ENCODE peak calls at places on chromosomes 16 and 17, in four cellular contexts. One of them, this sample, is unnamed.

GRCh38 chr17:38536661-38537060 is 69.1 kb downstream of the SRCIN1 start:
- DNase-seq in HCT116: no peak
- DNase-seq in PC-3: no peak
- DNase-seq in mammary epithelial cell: no peak
- DNase-seq in this sample: no peak

GRCh38 chr16:67384778-67385510 is 8.4 kb downstream of the TPPP3 start:
- DNase-seq in HCT116: no peak
- DNase-seq in PC-3: peak; percentile 10
- DNase-seq in mammary epithelial cell: no peak
- DNase-seq in this sample: peak; percentile 45

GRCh38 chr17:28046034-28046825 is 3.8 kb downstream of the NLK start:
- DNase-seq in HCT116: no peak
- DNase-seq in PC-3: no peak
- DNase-seq in mammary epithelial cell: no peak
- DNase-seq in this sample: no peak

GRCh38 chr16:10688291-10688690 is 6.4 kb downstream of the TEKT5 start:
- DNase-seq in HCT116: no peak
- DNase-seq in PC-3: peak; percentile 33
- DNase-seq in mammary epithelial cell: no peak
- DNase-seq in this sample: no peak

GRCh38 chr16:12323007-12323699 is 346.6 kb downstream of the SNX29 start:
- DNase-seq in HCT116: no peak
- DNase-seq in PC-3: no peak
- DNase-seq in mammary epithelial cell: no peak
- DNase-seq in this sample: peak; percentile 4

GRCh38 chr17:42679001-42679491 is 2.3 kb upstream of the PLEKHH3 start:
- DNase-seq in HCT116: no peak
- DNase-seq in PC-3: peak; percentile 65
- DNase-seq in mammary epithelial cell: peak; percentile 48
- DNase-seq in this sample: peak; percentile 70

GRCh38 chr17:348692-349425 is 3.7 kb downstream of the RPH3AL start:
- DNase-seq in HCT116: no peak
- DNase-seq in PC-3: no peak
- DNase-seq in mammary epithelial cell: peak; percentile 71
- DNase-seq in this sample: no peak

GRCh38 chr17:62724398-62725146 is 83.5 kb downstream of the MARCHF10 start:
- DNase-seq in HCT116: no peak
- DNase-seq in PC-3: peak; percentile 23
- DNase-seq in mammary epithelial cell: peak; percentile 90
- DNase-seq in this sample: peak; percentile 40

GRCh38 chr16:55439101-55439690 is 39.8 kb upstream of the MMP2 start:
- DNase-seq in HCT116: no peak
- DNase-seq in PC-3: no peak
- DNase-seq in mammary epithelial cell: peak; percentile 65
- DNase-seq in this sample: peak; percentile 53

GRCh38 chr16:55773859-55774549 is 58.9 kb downstream of the CES1 start:
- DNase-seq in HCT116: no peak
- DNase-seq in PC-3: no peak
- DNase-seq in mammary epithelial cell: peak; percentile 63
- DNase-seq in this sample: peak; percentile 55

GRCh38 chr17:12592941-12593340 is 72.7 kb upstream of the MYOCD start:
- DNase-seq in HCT116: no peak
- DNase-seq in PC-3: no peak
- DNase-seq in mammary epithelial cell: no peak
- DNase-seq in this sample: no peak

GRCh38 chr17:72151565-72152391 is 31.0 kb downstream of the SOX9 start:
- DNase-seq in HCT116: peak; percentile 97
- DNase-seq in PC-3: peak; percentile 97
- DNase-seq in mammary epithelial cell: peak; percentile 40
- DNase-seq in this sample: peak; percentile 84

GRCh38 chr16:82625066-82625968 is 1.5 kb upstream of the CDH13 start:
- DNase-seq in HCT116: no peak
- DNase-seq in PC-3: no peak
- DNase-seq in mammary epithelial cell: no peak
- DNase-seq in this sample: no peak

GRCh38 chr17:78687125-78687524 is 94.9 kb downstream of the CYTH1 start:
- DNase-seq in HCT116: no peak
- DNase-seq in PC-3: no peak
- DNase-seq in mammary epithelial cell: no peak
- DNase-seq in this sample: no peak

GRCh38 chr17:21677911-21678310 is 14.4 kb upstream of the KCNJ18 start:
- DNase-seq in HCT116: no peak
- DNase-seq in PC-3: no peak
- DNase-seq in mammary epithelial cell: no peak
- DNase-seq in this sample: no peak

GRCh38 chr17:35766903-35767510 is 6.3 kb downstream of the C17orf50 start:
- DNase-seq in HCT116: no peak
- DNase-seq in PC-3: peak; percentile 61
- DNase-seq in mammary epithelial cell: peak; percentile 34
- DNase-seq in this sample: peak; percentile 75

GRCh38 chr17:72123496-72123963 is 2.7 kb downstream of the SOX9 start:
- DNase-seq in HCT116: no peak
- DNase-seq in PC-3: no peak
- DNase-seq in mammary epithelial cell: peak; percentile 38
- DNase-seq in this sample: no peak

GRCh38 chr17:50661795-50662391 is 27.2 kb downstream of the ABCC3 start:
- DNase-seq in HCT116: peak; percentile 92
- DNase-seq in PC-3: peak; percentile 100
- DNase-seq in mammary epithelial cell: peak; percentile 93
- DNase-seq in this sample: peak; percentile 92

GRCh38 chr16:83720213-83720612 is 87.6 kb upstream of the HSBP1 start:
- DNase-seq in HCT116: no peak
- DNase-seq in PC-3: no peak
- DNase-seq in mammary epithelial cell: no peak
- DNase-seq in this sample: no peak

GRCh38 chr17:72613411-72614292 is 478.8 kb downstream of the SLC39A11 start:
- DNase-seq in HCT116: no peak
- DNase-seq in PC-3: peak; percentile 74
- DNase-seq in mammary epithelial cell: peak; percentile 90
- DNase-seq in this sample: peak; percentile 83

GRCh38 chr16:56340864-56341365 is 84.4 kb downstream of the AMFR start:
- DNase-seq in HCT116: no peak
- DNase-seq in PC-3: no peak
- DNase-seq in mammary epithelial cell: no peak
- DNase-seq in this sample: no peak

GRCh38 chr17:27475070-27475673 is 18.9 kb downstream of the KSR1 start:
- DNase-seq in HCT116: no peak
- DNase-seq in PC-3: no peak
- DNase-seq in mammary epithelial cell: peak; percentile 57
- DNase-seq in this sample: no peak

GRCh38 chr17:81081217-81081616 is 46.3 kb downstream of the BAIAP2 start:
- DNase-seq in HCT116: no peak
- DNase-seq in PC-3: no peak
- DNase-seq in mammary epithelial cell: no peak
- DNase-seq in this sample: no peak

GRCh38 chr16:14358697-14359305 is 271.3 kb downstream of the PARN start:
- DNase-seq in HCT116: no peak
- DNase-seq in PC-3: no peak
- DNase-seq in mammary epithelial cell: peak; percentile 97
- DNase-seq in this sample: no peak

GRCh38 chr17:60141111-60142018 is 8.4 kb upstream of the CA4 start:
- DNase-seq in HCT116: no peak
- DNase-seq in PC-3: no peak
- DNase-seq in mammary epithelial cell: no peak
- DNase-seq in this sample: peak; percentile 30
- TF ChIP-seq EZH2 in HCT116: no peak
- TF ChIP-seq EZH2 in PC-3: no peak
- TF ChIP-seq EZH2 in mammary epithelial cell: peak; percentile 72
- TF ChIP-seq EZH2 in this sample: no peak

DNA sequence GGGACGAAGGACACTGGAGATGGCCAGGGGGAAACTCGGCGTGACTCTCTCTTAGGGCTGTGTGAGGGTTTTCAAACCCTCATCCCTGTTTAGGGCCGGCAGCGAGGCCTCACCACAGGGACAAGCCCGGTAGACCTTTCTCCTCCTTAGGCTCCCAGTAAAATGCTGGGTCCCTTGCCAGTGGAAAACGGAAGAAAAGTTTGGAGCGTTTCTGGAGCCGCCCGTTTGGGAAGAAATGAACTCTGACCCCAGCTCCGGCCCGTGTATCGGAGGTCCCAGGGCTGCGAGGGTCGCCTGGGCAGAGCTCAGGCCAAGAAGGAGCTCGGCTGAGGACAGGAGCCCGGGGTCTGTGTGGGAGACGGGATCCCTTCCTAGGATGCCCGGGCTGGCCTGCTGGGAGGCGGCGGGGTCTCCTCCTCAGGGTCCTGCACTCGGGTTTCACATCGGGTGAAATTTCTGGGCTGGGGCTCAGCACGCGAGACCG is 23.2 kb downstream of the ZNF213 start:
- DNase-seq in HCT116: no peak
- DNase-seq in PC-3: peak; percentile 26
- DNase-seq in mammary epithelial cell: peak; percentile 48
- DNase-seq in this sample: peak; percentile 60
- H3K4me3 ChIP-seq in HCT116: peak overlapping the region; percentile 67
- H3K4me3 ChIP-seq in PC-3: peak overlapping the region; percentile 87
- H3K4me3 ChIP-seq in mammary epithelial cell: peak overlapping the region; percentile 79
- H3K4me3 ChIP-seq in this sample: peak overlapping the region; percentile 87

DNA sequence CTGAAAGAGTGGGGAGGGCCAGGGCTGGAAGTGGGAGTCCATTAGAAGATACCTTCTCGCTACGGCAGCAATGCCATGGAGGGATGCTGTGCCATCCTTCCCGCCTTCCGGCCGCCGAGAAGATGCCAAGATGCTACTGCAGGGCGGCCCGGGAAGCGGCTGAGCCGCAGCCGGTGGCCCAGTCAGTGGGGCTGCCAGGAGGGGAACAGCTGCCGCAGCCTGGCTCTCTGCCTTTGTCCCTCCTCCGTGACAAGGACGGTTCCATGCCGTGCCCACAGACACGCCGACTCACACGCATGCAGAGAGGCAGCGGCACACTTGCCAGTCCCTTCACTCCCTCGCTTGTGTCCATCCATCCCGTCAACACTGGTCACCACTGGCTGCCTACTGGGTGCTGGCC is 20.2 kb upstream of the NCBP3 start:
- DNase-seq in HCT116: no peak
- DNase-seq in PC-3: no peak
- DNase-seq in mammary epithelial cell: no peak
- DNase-seq in this sample: no peak
- TF ChIP-seq EZH2 in HCT116: no peak
- TF ChIP-seq EZH2 in PC-3: no peak
- TF ChIP-seq EZH2 in mammary epithelial cell: no peak
- TF ChIP-seq EZH2 in this sample: no peak

GRCh38 chr17:17693253-17693954 is 12.1 kb downstream of the RAI1 start:
- DNase-seq in HCT116: no peak
- DNase-seq in PC-3: peak; percentile 74
- DNase-seq in mammary epithelial cell: peak; percentile 82
- DNase-seq in this sample: peak; percentile 37

GRCh38 chr17:17692353-17693252 is 11.3 kb downstream of the RAI1 start:
- DNase-seq in HCT116: no peak
- DNase-seq in PC-3: peak; percentile 31
- DNase-seq in mammary epithelial cell: no peak
- DNase-seq in this sample: no peak

GRCh38 chr17:17696075-17696474 is 14.8 kb downstream of the RAI1 start:
- DNase-seq in HCT116: no peak
- DNase-seq in PC-3: no peak
- DNase-seq in mammary epithelial cell: no peak
- DNase-seq in this sample: no peak

GRCh38 chr17:17694229-17695081 is 13.2 kb downstream of the RAI1 start:
- DNase-seq in HCT116: no peak
- DNase-seq in PC-3: peak; percentile 78
- DNase-seq in mammary epithelial cell: peak; percentile 71
- DNase-seq in this sample: peak; percentile 85

DNA sequence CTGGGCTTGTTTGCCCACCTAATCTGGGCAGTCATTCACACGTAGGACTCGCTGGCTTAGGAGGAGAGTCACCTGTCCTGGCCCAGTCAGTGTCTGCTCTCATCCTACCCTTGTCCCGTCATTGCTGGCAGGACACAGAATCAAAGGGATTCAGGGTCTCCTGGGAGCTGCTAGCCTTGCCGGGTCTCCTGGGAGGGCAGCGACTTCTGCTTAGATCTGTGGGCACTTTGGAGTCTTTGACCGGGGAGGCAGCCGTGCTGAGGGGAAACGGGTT is 12.6 kb downstream of the RAI1 start:
- DNase-seq in HCT116: no peak
- DNase-seq in PC-3: no peak
- DNase-seq in mammary epithelial cell: no peak
- DNase-seq in this sample: no peak
- H3K4me3 ChIP-seq in HCT116: peak overlapping the region; percentile 37
- H3K4me3 ChIP-seq in PC-3: peak overlapping the region; percentile 86
- H3K4me3 ChIP-seq in mammary epithelial cell: peak overlapping the region; percentile 63
- H3K4me3 ChIP-seq in this sample: peak overlapping the region; percentile 89

GRCh38 chr17:79792984-79793923 is 3.6 kb downstream of the CBX8 start:
- DNase-seq in HCT116: no peak
- DNase-seq in PC-3: no peak
- DNase-seq in mammary epithelial cell: no peak
- DNase-seq in this sample: peak; percentile 89
- TF ChIP-seq EZH2 in HCT116: no peak
- TF ChIP-seq EZH2 in PC-3: no peak
- TF ChIP-seq EZH2 in mammary epithelial cell: no peak
- TF ChIP-seq EZH2 in this sample: no peak

GRCh38 chr17:68384941-68385340 is 72.4 kb downstream of the WIPI1 start:
- DNase-seq in HCT116: no peak
- DNase-seq in PC-3: no peak
- DNase-seq in mammary epithelial cell: no peak
- DNase-seq in this sample: no peak

GRCh38 chr17:68383120-68383442 is 74.2 kb downstream of the WIPI1 start:
- DNase-seq in HCT116: no peak
- DNase-seq in PC-3: no peak
- DNase-seq in mammary epithelial cell: no peak
- DNase-seq in this sample: no peak

GRCh38 chr17:68385490-68386215 is 71.6 kb downstream of the WIPI1 start:
- DNase-seq in HCT116: no peak
- DNase-seq in PC-3: no peak
- DNase-seq in mammary epithelial cell: no peak
- DNase-seq in this sample: no peak

GRCh38 chr17:68382582-68383085 is 74.7 kb downstream of the WIPI1 start:
- DNase-seq in HCT116: no peak
- DNase-seq in PC-3: no peak
- DNase-seq in mammary epithelial cell: no peak
- DNase-seq in this sample: peak; percentile 21

GRCh38 chr17:68383443-68384321 is 73.6 kb downstream of the WIPI1 start:
- DNase-seq in HCT116: peak; percentile 86
- DNase-seq in PC-3: peak; percentile 37
- DNase-seq in mammary epithelial cell: peak; percentile 14
- DNase-seq in this sample: peak; percentile 91
- H3K4me3 ChIP-seq in HCT116: no peak overlapping the region
- H3K4me3 ChIP-seq in PC-3: no peak overlapping the region
- H3K4me3 ChIP-seq in mammary epithelial cell: no peak overlapping the region
- H3K4me3 ChIP-seq in this sample: peak overlapping the region; percentile 56

GRCh38 chr17:76140661-76141211 is 309 bp downstream of the FOXJ1 start:
- DNase-seq in HCT116: no peak
- DNase-seq in PC-3: no peak
- DNase-seq in mammary epithelial cell: no peak
- DNase-seq in this sample: no peak
- TF ChIP-seq EZH2 in HCT116: no peak
- TF ChIP-seq EZH2 in PC-3: no peak
- TF ChIP-seq EZH2 in mammary epithelial cell: no peak
- TF ChIP-seq EZH2 in this sample: peak; percentile 94